ENCODE peak calls at places on chromosomes 12 and 14, in six cellular contexts. I, M, F, T, Z and O are unnamed samples.

GRCh38 chr12:71664411-71665108 is 459 bp downstream of the THAP2 start:
- DNase-seq in T (no peak), Z (no peak), F (no peak), I (peak), M (no peak), O (no peak)

GRCh38 chr12:3987571-3987970 is 114.4 kb upstream of the PARP11 start:
- DNase-seq in Z (no peak), I (no peak), F (no peak), M (no peak), T (no peak), O (no peak)

GRCh38 chr12:80659512-80660094 is 47.8 kb upstream of the MYF6 start:
- DNase-seq in F (no peak), T (no peak), I (no peak), Z (no peak), M (no peak), O (no peak)

GRCh38 chr12:70045514-70045913 is 197.7 kb upstream of the CNOT2 start:
- DNase-seq in I (no peak), T (no peak), Z (no peak), M (no peak), F (no peak), O (no peak)

GRCh38 chr12:120972870-120973543 is 5.3 kb upstream of the HNF1A start:
- DNase-seq in Z (no peak), F (no peak), T (no peak), M (no peak), I (no peak), O (peak)

GRCh38 chr12:57242691-57243454 is 8.1 kb downstream of the STAC3 start:
- DNase-seq in Z (peak), M (peak), F (no peak), I (peak), T (no peak), O (no peak)

GRCh38 chr12:49744363-49744885 is 3.1 kb downstream of the TMBIM6 start:
- DNase-seq in M (no peak), F (no peak), Z (no peak), T (no peak), I (no peak), O (no peak)

GRCh38 chr12:57127710-57128518 is at the start of gene LRP1:
- DNase-seq in Z (no peak), F (peak), T (peak), M (peak), I (peak), O (peak)

GRCh38 chr12:104656921-104657320 is 200.2 kb downstream of the CHST11 start:
- DNase-seq in T (no peak), I (peak), F (peak), Z (no peak), M (no peak), O (no peak)

GRCh38 chr12:11834925-11835324 is 185.5 kb downstream of the ETV6 start:
- DNase-seq in I (no peak), M (no peak), F (no peak), Z (no peak), T (no peak), O (no peak)

GRCh38 chr14:88986146-88986841 is 161.8 kb downstream of the TTC8 start:
- DNase-seq in F (no peak), I (peak), Z (no peak), T (no peak), M (peak), O (peak)

GRCh38 chr14:96072076-96072475 is 32.9 kb downstream of the C14orf132 start:
- DNase-seq in Z (no peak), T (no peak), I (no peak), F (peak), M (no peak), O (no peak)

GRCh38 chr12:8037046-8037663 is 4.6 kb downstream of the FOXJ2 start:
- DNase-seq in F (no peak), M (no peak), T (no peak), Z (peak), I (no peak), O (no peak)

GRCh38 chr12:113232787-113233585 is 11.7 kb downstream of the TPCN1 start:
- DNase-seq in Z (no peak), M (no peak), F (no peak), T (peak), I (peak), O (no peak)

GRCh38 chr12:103884316-103884715 is 43.3 kb upstream of the NT5DC3 start:
- DNase-seq in F (no peak), M (peak), Z (peak), T (no peak), I (peak), O (peak)

GRCh38 chr14:57259672-57260071 is 9.0 kb downstream of the EXOC5 start:
- DNase-seq in I (no peak), M (no peak), Z (no peak), F (no peak), T (no peak), O (no peak)

GRCh38 chr12:6821674-6822433 is at the start of gene GPR162:
- DNase-seq in F (no peak), Z (peak), M (peak), T (no peak), I (no peak), O (no peak)

GRCh38 chr14:23577004-23577681 is 1.4 kb downstream of the JPH4 start:
- DNase-seq in T (no peak), F (peak), Z (no peak), M (no peak), I (no peak), O (peak)

GRCh38 chr14:104227806-104228205 is 89.4 kb downstream of the KIF26A start:
- DNase-seq in I (no peak), T (no peak), M (no peak), Z (no peak), F (no peak), O (no peak)